ENCODE peak calls at places on chromosomes 13 and 19, in six cellular contexts. Y is dorsolateral prefrontal cortex; N is stomach; Z is tibial artery; J is uterus; O is CD4-positive, alpha-beta T cell. A is an unnamed sample. For H3K27me3, the result is how much of the 10 kb centered on the place peaks cover.

GRCh38 chr19:57068921-57069697 is 50.7 kb upstream of the USP29 start:
- DNase-seq in Z (no peak), J (peak), O (no peak), N (no peak), Y (peak), A (no peak)

GRCh38 chr13:103243495-103243894 is 177.3 kb upstream of the SLC10A2 start:
- DNase-seq in J (no peak), O (no peak), N (no peak), Y (no peak), Z (no peak), A (no peak)

GRCh38 chr13:28455580-28456194 is 39.2 kb downstream of the FLT1 start:
- DNase-seq in O (no peak), Z (no peak), N (no peak), J (no peak), Y (peak), A (no peak)

GRCh38 chr13:110323172-110323851 is 16.2 kb downstream of the COL4A2 start:
- DNase-seq in N (no peak), J (no peak), Z (no peak), Y (no peak), O (no peak), A (no peak)

GRCh38 chr19:48403606-48404005 is 10.1 kb downstream of the GRIN2D start:
- DNase-seq in Z (peak), Y (peak), O (no peak), N (no peak), J (no peak), A (no peak)

GRCh38 chr19:49133621-49134454 is 14.5 kb downstream of the PPFIA3 start:
- DNase-seq in O (peak), Y (no peak), N (peak), Z (no peak), J (peak), A (no peak)

GRCh38 chr13:101289764-101290163 is 126.5 kb downstream of the NALCN start:
- DNase-seq in Y (peak), Z (no peak), J (no peak), N (no peak), O (peak), A (no peak)

GRCh38 chr13:51971520-51972426 is 39.5 kb downstream of the ATP7B start:
- DNase-seq in Z (no peak), J (no peak), N (no peak), Y (no peak), O (no peak), A (no peak)

GRCh38 chr13:101989798-101990350 is 412.0 kb downstream of the FGF14 start:
- DNase-seq in O (no peak), Y (no peak), N (no peak), Z (no peak), J (no peak), A (no peak)

GRCh38 chr19:55179570-55180484 is at the start of gene SYT5:
- DNase-seq in O (peak), Y (no peak), N (peak), Z (no peak), J (no peak), A (no peak)

GRCh38 chr19:33098023-33098652 is 17.2 kb downstream of the GPATCH1 start:
- DNase-seq in Z (no peak), J (no peak), N (peak), Y (no peak), O (no peak), A (no peak)

GRCh38 chr13:93060144-93060543 is 166.5 kb upstream of the GPC6 start:
- DNase-seq in O (no peak), J (no peak), Y (no peak), N (no peak), Z (no peak), A (no peak)

GRCh38 chr13:29594310-29594709 is 1.2 kb downstream of the SLC7A1 start:
- DNase-seq in O (peak), Y (peak), Z (peak), J (peak), N (peak), A (no peak)

GRCh38 chr13:45728759-45729158 is 26.6 kb downstream of the CBY2 start:
- DNase-seq in Z (no peak), O (no peak), J (no peak), Y (no peak), N (no peak), A (no peak)

GRCh38 chr13:100789481-100789880 is 114.9 kb upstream of the TMTC4 start:
- DNase-seq in Z (no peak), J (no peak), Y (peak), N (peak), O (no peak), A (no peak)

GRCh38 chr19:3699071-3699740 is 1.1 kb downstream of the PIP5K1C start:
- DNase-seq in O (no peak), Y (peak), Z (peak), N (no peak), J (peak), A (no peak)

GRCh38 chr13:111387026-111387871 is 66.8 kb downstream of the TEX29 start:
- DNase-seq in N (peak), Z (peak), O (no peak), Y (no peak), J (no peak), A (no peak)

GRCh38 chr19:2848625-2849024 is 7.3 kb downstream of the ZNF555 start:
- DNase-seq in O (no peak), N (no peak), Z (no peak), J (no peak), Y (no peak), A (no peak)

GRCh38 chr13:108322206-108322824 is 52.8 kb downstream of the TNFSF13B start:
- DNase-seq in Z (no peak), N (no peak), J (no peak), Y (no peak), O (no peak), A (no peak)

GRCh38 chr13:49098198-49098597 is 121.9 kb upstream of the MLNR start:
- DNase-seq in O (no peak), Y (no peak), Z (no peak), J (peak), N (no peak), A (peak)

GRCh38 chr19:4861147-4861546 is 6.3 kb downstream of the PLIN3 start:
- DNase-seq in Y (no peak), J (no peak), O (no peak), N (peak), Z (no peak), A (no peak)

GRCh38 chr13:24671367-24672117 is 8.7 kb upstream of the ATP12A start:
- DNase-seq in Z (peak), O (no peak), J (peak), Y (peak), N (no peak), A (no peak)

GRCh38 chr19:10863107-10863700 is 8.1 kb upstream of the CARM1 start:
- DNase-seq in Y (no peak), Z (peak), J (no peak), O (no peak), N (peak), A (no peak)

GRCh38 chr13:79869326-79869725 is 388.4 kb downstream of the NDFIP2 start:
- DNase-seq in Z (no peak), O (no peak), N (no peak), Y (peak), J (no peak), A (no peak)

GRCh38 chr19:1523412-1524205 is at the start of gene PLK5:
- DNase-seq in O (no peak), J (no peak), Y (peak), N (no peak), Z (no peak), A (no peak)

GRCh38 chr13:73803997-73804396 is 330.2 kb downstream of the KLF12 start:
- DNase-seq in Y (no peak), O (no peak), J (no peak), Z (no peak), N (no peak), A (no peak)

GRCh38 chr13:74158606-74159352 is 24.6 kb upstream of the KLF12 start:
- DNase-seq in Z (no peak), N (no peak), Y (no peak), O (no peak), J (no peak), A (no peak)

DNA sequence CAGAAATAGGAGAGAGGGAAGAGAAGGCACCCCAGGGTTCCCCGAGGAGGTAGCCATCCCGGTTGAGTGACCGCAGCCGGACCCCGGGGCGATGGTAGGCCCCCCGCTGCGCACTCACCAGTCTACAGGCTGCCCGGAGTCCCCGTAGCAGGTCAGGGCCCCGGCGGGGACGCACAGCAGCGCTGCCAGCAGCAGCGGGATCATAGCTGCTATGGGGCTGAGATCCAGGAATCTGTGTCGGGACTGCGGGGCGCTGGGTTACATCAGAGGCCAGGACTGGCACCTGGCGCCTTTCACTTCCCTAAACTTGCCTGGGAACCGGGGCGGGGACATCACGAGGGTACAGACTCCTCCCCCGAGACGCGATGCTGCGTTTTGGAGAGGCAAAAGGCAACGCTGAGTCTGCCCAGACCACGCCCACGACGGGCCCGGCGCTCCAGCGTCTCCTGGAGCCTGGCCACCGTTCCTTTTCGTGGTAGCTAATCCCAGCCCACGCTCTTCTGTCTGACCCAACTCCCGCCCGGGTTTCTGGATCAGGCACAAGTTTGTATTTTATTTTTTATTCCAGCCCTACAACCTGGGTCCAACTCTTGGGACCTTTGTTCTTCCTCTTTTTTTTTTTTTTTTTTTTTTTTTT is at the start of gene DNASE2:
- DNase-seq in J (peak), Y (peak), O (peak), Z (peak), N (peak), A (peak)
- H3K27me3 ChIP-seq in J (under half), Y (under half), O (under half), Z (under half), N (under half), A (under half)

GRCh38 chr13:27097691-27098090 is 73.9 kb downstream of the USP12 start:
- DNase-seq in O (no peak), Y (no peak), N (no peak), J (no peak), Z (no peak), A (no peak)
- H3K27ac ChIP-seq in O (no peak), Y (no peak), N (no peak), J (no peak), Z (no peak), A (no peak)

DNA sequence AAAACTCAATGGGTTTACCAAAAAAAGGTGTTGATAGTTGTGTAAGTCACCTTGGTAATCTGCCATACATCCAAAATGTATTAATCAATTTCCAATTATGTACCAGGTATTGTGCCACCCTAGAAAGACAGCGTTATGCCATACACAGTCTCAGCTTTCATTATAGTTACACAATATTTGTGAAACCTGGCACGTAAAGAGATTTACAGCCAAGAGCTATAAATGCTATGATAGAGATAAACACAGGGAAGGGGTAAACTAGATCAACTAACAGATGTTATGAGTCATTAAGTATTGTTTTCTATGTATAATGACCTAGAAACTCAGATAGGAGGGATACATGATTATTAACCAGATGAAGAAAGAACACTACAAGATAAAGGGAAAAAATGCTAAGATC is 725.6 kb upstream of the SLITRK5 start:
- DNase-seq in N (no peak), Y (no peak), O (no peak), J (no peak), Z (no peak), A (no peak)
- H3K27me3 ChIP-seq in N (under half), Y (under half), O (under half), J (under half), Z (under half), A (under half)

DNA sequence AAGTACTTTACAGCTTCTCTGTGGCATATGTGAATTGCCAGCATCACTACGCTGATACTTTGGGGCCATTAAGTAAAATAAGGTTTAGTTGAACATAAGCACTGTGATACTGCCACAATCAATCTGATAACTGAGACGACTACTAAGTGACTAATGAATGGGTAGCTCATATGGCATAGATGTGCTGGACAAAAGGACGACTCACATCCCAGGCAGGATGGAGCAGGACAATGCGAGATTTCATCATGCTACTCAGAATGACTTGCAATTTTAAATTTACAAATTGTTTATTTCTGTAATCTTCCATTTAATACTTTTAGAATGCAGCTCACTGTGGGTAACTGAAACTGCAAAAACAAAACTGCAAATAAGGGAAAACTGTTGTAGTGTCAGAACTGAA is 13.6 kb downstream of the CCDC122 start:
- DNase-seq in Z (no peak), J (no peak), Y (no peak), N (no peak), O (no peak), A (no peak)
- H3K27ac ChIP-seq in Z (no peak), J (no peak), Y (peak), N (no peak), O (no peak), A (no peak)

GRCh38 chr19:41239363-41239762 is 20.3 kb downstream of the AXL start:
- DNase-seq in J (no peak), O (no peak), Z (no peak), Y (no peak), N (no peak), A (no peak)

GRCh38 chr19:41241859-41242258 is 22.3 kb upstream of the HNRNPUL1 start:
- DNase-seq in J (no peak), N (no peak), Z (no peak), Y (no peak), O (no peak), A (no peak)

GRCh38 chr19:41244117-41244516 is 20.1 kb upstream of the HNRNPUL1 start:
- DNase-seq in O (no peak), N (no peak), Y (no peak), J (no peak), Z (no peak), A (no peak)

GRCh38 chr19:41238244-41238643 is 19.2 kb downstream of the AXL start:
- DNase-seq in O (no peak), Z (no peak), Y (no peak), N (no peak), J (no peak), A (no peak)

GRCh38 chr19:41239961-41240574 is 21.0 kb downstream of the AXL start:
- DNase-seq in Z (no peak), J (no peak), Y (no peak), O (no peak), N (no peak), A (no peak)
- H3K27me3 ChIP-seq in Z (under half), J (under half), Y (under half), O (under half), N (under half), A (under half)

GRCh38 chr13:97319088-97319487 is 97.0 kb downstream of the MBNL2 start:
- DNase-seq in Y (no peak), N (no peak), J (no peak), Z (no peak), O (no peak), A (no peak)
- H3K27ac ChIP-seq in Y (peak), N (peak), J (peak), Z (no peak), O (no peak), A (no peak)

GRCh38 chr19:29006057-29006735 is 206.8 kb downstream of the UQCRFS1 start:
- DNase-seq in N (no peak), Y (no peak), O (no peak), J (no peak), Z (no peak), A (no peak)
- H3K27me3 ChIP-seq in N (under half), Y (under half), O (under half), J (under half), Z (under half), A (under half)

DNA sequence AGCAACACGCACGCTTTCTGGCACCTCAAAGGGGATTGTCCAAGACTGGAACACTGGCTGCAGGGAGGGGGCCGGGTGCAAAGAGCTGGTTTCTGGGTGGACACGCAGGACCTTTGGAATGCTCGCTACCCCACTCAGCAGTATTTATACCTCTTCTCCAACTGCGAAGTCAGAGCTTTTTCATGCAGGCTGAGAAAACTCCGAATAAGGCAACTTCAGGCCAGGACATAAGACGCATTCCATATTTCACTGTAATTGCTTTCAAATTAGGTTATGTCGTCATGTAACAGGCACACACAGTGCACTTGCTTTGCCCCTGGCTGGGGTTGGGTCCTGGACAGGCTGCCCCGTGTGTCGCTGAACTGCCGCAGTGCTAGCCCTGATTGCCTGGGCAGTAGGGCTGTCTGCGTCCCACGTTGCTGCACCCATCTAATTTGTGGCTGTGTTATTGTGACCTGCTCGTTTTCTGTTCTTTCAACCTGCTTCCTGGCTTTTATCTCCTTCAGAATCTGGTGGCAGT is 44.5 kb downstream of the ACTN4 start:
- DNase-seq in Z (peak), N (no peak), Y (no peak), O (no peak), J (peak), A (peak)
- H3K27ac ChIP-seq in Z (peak), N (peak), Y (peak), O (no peak), J (peak), A (peak)

GRCh38 chr13:31035162-31035951 is 102.9 kb downstream of the TEX26 start:
- DNase-seq in Z (peak), Y (peak), O (no peak), N (no peak), J (peak), A (no peak)

GRCh38 chr13:31031482-31031881 is 99.0 kb downstream of the TEX26 start:
- DNase-seq in O (no peak), Z (no peak), N (no peak), Y (no peak), J (no peak), A (no peak)

GRCh38 chr13:31036717-31037116 is 104.3 kb downstream of the TEX26 start:
- DNase-seq in O (no peak), Z (no peak), N (no peak), J (no peak), Y (no peak), A (no peak)

GRCh38 chr13:31029129-31029528 is 96.7 kb downstream of the TEX26 start:
- DNase-seq in J (no peak), O (no peak), Z (no peak), Y (no peak), N (no peak), A (no peak)

DNA sequence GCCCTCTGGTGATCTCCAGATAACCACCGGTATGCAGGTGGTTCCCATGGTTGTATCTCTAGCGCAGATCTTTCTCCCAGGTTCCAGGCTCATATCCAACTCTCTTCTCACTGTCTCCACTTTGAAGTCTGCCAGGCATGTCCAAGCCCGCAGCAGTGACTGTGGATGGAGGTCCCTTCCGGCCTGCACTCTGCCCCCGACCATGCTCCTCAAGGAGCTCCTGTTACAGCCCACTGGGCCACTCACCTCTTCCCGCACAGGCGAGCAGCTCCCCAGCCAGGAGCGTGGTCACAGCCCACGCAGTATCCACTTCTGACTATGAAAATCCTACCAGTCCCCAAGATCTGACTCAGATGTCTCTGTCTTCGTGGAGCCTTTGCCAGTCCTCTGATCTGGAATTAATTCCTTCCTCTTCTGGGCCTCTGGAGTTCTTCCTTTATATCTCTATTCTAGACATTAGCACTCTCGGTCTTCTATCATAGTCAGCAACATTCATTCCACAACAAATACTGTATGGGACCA is 100.2 kb downstream of the TEX26 start:
- DNase-seq in Z (no peak), Y (no peak), O (no peak), J (no peak), N (no peak), A (no peak)
- H3K27me3 ChIP-seq in Z (under half), Y (under half), O (under half), J (under half), N (under half), A (under half)

GRCh38 chr13:42276683-42277082 is 4.7 kb downstream of the AKAP11 start:
- DNase-seq in N (no peak), J (no peak), O (no peak), Z (no peak), Y (no peak), A (no peak)
- H3K27ac ChIP-seq in N (no peak), J (no peak), O (no peak), Z (no peak), Y (no peak), A (no peak)